ENCODE peak calls at places on chromosomes 1 and 21, in nine cellular contexts. A is keratinocyte, Q is astrocyte of the spinal cord, U is foreskin fibroblast, J is thoracic aorta, R is transverse colon, S is fibroblast of lung, T is OCI-LY7, F is fibroblast of mammary gland. L is an unnamed sample.

GRCh38 chr1:154326546-154327465 is 1.5 kb downstream of the ATP8B2 start:
- DNase-seq in A (peak; percentile 60), Q (peak; percentile 55), U (peak; percentile 78), J (peak; percentile 88), R (no peak), S (peak; percentile 83), T (no peak), F (peak; percentile 92), L (peak; percentile 56)

GRCh38 chr1:119045091-119045746 is 57.1 kb upstream of the TBX15 start:
- DNase-seq in A (no peak), Q (no peak), U (no peak), J (no peak), R (no peak), S (no peak), T (no peak), F (no peak), L (no peak)

GRCh38 chr1:37471345-37472231 is 2.8 kb upstream of the ZC3H12A start:
- DNase-seq in A (peak; percentile 78), Q (peak; percentile 93), U (peak; percentile 83), J (peak; percentile 64), R (peak; percentile 84), S (peak; percentile 95), T (no peak), F (peak; percentile 90), L (peak; percentile 88)

GRCh38 chr1:181255270-181255929 is 166.9 kb downstream of the IER5 start:
- DNase-seq in A (peak; percentile 86), Q (peak; percentile 93), U (peak; percentile 99), J (no peak), R (no peak), S (peak; percentile 99), T (no peak), F (peak; percentile 100), L (peak; percentile 99)

GRCh38 chr1:67610450-67610849 is 74.6 kb upstream of the GADD45A start:
- DNase-seq in A (no peak), Q (no peak), U (no peak), J (no peak), R (no peak), S (no peak), T (no peak), F (no peak), L (no peak)

GRCh38 chr1:104933846-104934245 is 1184.1 kb downstream of the AMY1C start:
- DNase-seq in A (no peak), Q (no peak), U (no peak), J (no peak), R (no peak), S (no peak), T (no peak), F (no peak), L (no peak)

GRCh38 chr1:200670215-200671118 is 760 bp upstream of the DDX59 start:
- DNase-seq in A (no peak), Q (peak; percentile 79), U (no peak), J (peak; percentile 7), R (peak; percentile 51), S (peak; percentile 73), T (peak; percentile 58), F (peak; percentile 85), L (peak; percentile 81)

GRCh38 chr21:34531399-34531798 is 19.4 kb upstream of the KCNE1 start:
- DNase-seq in A (no peak), Q (no peak), U (no peak), J (no peak), R (no peak), S (no peak), T (no peak), F (no peak), L (no peak)

GRCh38 chr1:81937791-81938450 is 137.2 kb downstream of the ADGRL2 start:
- DNase-seq in A (no peak), Q (no peak), U (no peak), J (no peak), R (no peak), S (no peak), T (no peak), F (peak; percentile 15), L (peak; percentile 23)

GRCh38 chr1:3023994-3024393 is 2.7 kb downstream of the ACTRT2 start:
- DNase-seq in A (no peak), Q (no peak), U (no peak), J (no peak), R (no peak), S (no peak), T (no peak), F (no peak), L (no peak)

GRCh38 chr1:212775241-212775640 is 16.3 kb downstream of the NSL1 start:
- DNase-seq in A (no peak), Q (no peak), U (no peak), J (no peak), R (no peak), S (no peak), T (no peak), F (no peak), L (no peak)

GRCh38 chr1:113980120-113980519 is 846 bp downstream of the OLFML3 start:
- DNase-seq in A (no peak), Q (peak; percentile 29), U (peak; percentile 48), J (no peak), R (peak; percentile 41), S (peak; percentile 25), T (no peak), F (peak; percentile 54), L (peak; percentile 59)

GRCh38 chr1:25661043-25661807 is 44.6 kb downstream of the MAN1C1 start:
- DNase-seq in A (no peak), Q (no peak), U (peak; percentile 12), J (no peak), R (no peak), S (no peak), T (no peak), F (no peak), L (peak; percentile 34)

GRCh38 chr21:37461494-37461893 is 94.9 kb downstream of the DYRK1A start:
- DNase-seq in A (no peak), Q (no peak), U (no peak), J (no peak), R (no peak), S (no peak), T (no peak), F (no peak), L (no peak)

GRCh38 chr1:40820911-40821693 is 37.5 kb downstream of the KCNQ4 start:
- DNase-seq in A (no peak), Q (no peak), U (no peak), J (no peak), R (no peak), S (no peak), T (no peak), F (no peak), L (no peak)

GRCh38 chr1:153646672-153647374 is 11.7 kb upstream of the SNAPIN start:
- DNase-seq in A (no peak), Q (no peak), U (no peak), J (no peak), R (no peak), S (no peak), T (no peak), F (no peak), L (no peak)

GRCh38 chr1:234918216-234918841 is 210.3 kb downstream of the TOMM20 start:
- DNase-seq in A (no peak), Q (peak; percentile 85), U (no peak), J (no peak), R (peak; percentile 17), S (peak; percentile 87), T (no peak), F (no peak), L (peak; percentile 76)
- H3K4me3 ChIP-seq in A (no peak overlapping the region), Q (no peak overlapping the region), U (no peak overlapping the region), J (peak overlapping the region; percentile 11), R (no peak overlapping the region), S (no peak overlapping the region), T (no peak overlapping the region), F (no peak overlapping the region), L (no peak overlapping the region)

DNA sequence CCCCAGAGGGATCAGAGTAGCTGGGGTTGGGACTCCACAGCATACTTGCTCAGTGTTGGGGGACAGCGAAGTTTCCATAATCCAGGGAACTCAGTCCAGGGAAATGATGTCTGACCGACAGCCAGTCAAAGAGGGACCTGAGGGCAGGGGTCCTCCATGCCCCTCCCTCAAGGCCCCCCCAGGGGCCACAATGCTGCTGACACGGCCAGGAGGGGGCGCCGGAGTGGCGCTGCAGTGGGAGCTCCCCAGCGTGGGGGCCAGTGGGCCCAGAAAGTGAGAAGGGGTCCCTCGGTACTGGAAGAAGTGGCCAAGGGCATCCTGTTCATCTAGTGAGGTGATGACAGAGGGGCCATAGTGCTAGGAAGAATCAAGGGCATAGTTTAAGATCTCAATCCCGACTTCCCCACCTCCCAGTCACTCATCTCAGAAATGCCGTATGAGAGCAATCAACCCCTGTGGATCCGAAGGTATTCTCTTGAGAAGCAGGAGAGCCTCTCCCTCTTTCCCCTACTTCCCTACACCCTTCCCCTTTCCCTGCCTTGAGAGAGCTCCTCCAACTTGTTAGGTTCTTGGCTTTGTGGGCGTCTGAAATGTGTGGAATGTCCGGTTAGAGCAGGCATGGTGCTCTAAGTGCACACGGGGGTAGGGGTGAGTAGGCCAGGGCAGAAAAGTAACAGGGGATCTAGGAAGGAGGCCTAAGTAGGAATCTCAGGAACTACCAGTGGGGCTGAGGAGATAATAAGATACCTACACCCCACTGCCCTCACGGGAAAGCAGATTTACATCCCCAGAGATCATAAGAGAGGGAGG is 4.1 kb downstream of the NUDT17 start:
- DNase-seq in A (no peak), Q (peak; percentile 52), U (peak; percentile 61), J (no peak), R (no peak), S (peak; percentile 88), T (no peak), F (peak; percentile 55), L (peak; percentile 81)
- TF ChIP-seq CTCF in A (peak; percentile 60), Q (peak; percentile 61), U (peak; percentile 47), J (peak; percentile 12), R (no peak), S (peak; percentile 30), T (peak; percentile 75), F (peak; percentile 46), L (peak; percentile 41)

GRCh38 chr1:225724251-225724650 is 53.4 kb upstream of the SRP9 start:
- DNase-seq in A (no peak), Q (no peak), U (no peak), J (no peak), R (no peak), S (no peak), T (no peak), F (no peak), L (no peak)
- H3K4me3 ChIP-seq in A (no peak overlapping the region), Q (no peak overlapping the region), U (no peak overlapping the region), J (no peak overlapping the region), R (no peak overlapping the region), S (no peak overlapping the region), T (no peak overlapping the region), F (no peak overlapping the region), L (no peak overlapping the region)

GRCh38 chr1:244050835-244051444 is at the start of gene ZBTB18:
- DNase-seq in A (no peak), Q (peak; percentile 82), U (peak; percentile 36), J (no peak), R (no peak), S (peak; percentile 79), T (no peak), F (peak; percentile 54), L (peak; percentile 53)
- TF ChIP-seq CTCF in A (no peak), Q (no peak), U (no peak), J (no peak), R (no peak), S (no peak), T (no peak), F (no peak), L (no peak)

DNA sequence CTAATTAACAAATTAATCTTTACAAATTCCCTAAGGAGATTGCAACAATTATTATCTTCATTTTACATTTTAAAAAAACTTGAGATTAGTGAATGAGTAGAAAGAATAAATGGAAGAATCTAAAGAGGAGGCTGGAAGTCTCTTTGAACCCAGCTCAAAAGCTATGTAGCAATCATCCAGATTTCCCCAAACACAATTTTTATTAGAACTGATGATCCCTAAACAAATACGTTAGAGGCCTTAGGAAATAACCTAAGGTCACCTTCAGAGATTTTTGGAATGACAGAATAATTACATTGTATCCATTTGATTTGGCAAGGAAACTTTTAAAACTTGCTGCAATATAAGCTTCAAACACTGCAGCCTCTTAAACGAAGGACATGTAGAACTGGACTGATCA is 242.3 kb upstream of the LYPLAL1 start:
- DNase-seq in A (no peak), Q (no peak), U (no peak), J (no peak), R (no peak), S (no peak), T (no peak), F (peak; percentile 19), L (peak; percentile 71)
- H3K4me3 ChIP-seq in A (no peak overlapping the region), Q (no peak overlapping the region), U (no peak overlapping the region), J (no peak overlapping the region), R (no peak overlapping the region), S (no peak overlapping the region), T (no peak overlapping the region), F (no peak overlapping the region), L (no peak overlapping the region)